ENCODE peak calls at places on chromosomes 3 and 15, in nine cellular contexts. P is GM12865; G is mammary epithelial cell; M is cardiac muscle cell; Y is nephron progenitor cell; I is neural crest cell; D is sigmoid colon; L is AG09309; C is CD4-positive, alpha-beta T cell. B is an unnamed sample.

GRCh38 chr3:78666458-78666800 is 1101.4 kb downstream of the ROBO1 start:
- DNase-seq in G (peak; percentile 78), L (no peak), D (no peak), C (no peak), I (no peak), Y (no peak), M (no peak), P (no peak), B (no peak)

GRCh38 chr3:29826712-29827111 is 545.8 kb downstream of the RBMS3 start:
- DNase-seq in L (no peak), G (no peak), C (no peak), I (no peak), M (no peak), D (no peak), Y (no peak), P (no peak), B (no peak)

GRCh38 chr15:80942266-80942665 is 47.4 kb downstream of the MESD start:
- DNase-seq in G (no peak), L (no peak), P (no peak), Y (no peak), C (no peak), M (no peak), D (no peak), I (no peak), B (no peak)

GRCh38 chr3:12948891-12949711 is 107.7 kb upstream of the RPL32 start:
- DNase-seq in M (peak; percentile 62), G (peak; percentile 28), D (no peak), Y (no peak), L (no peak), I (no peak), P (peak; percentile 60), C (no peak), B (peak; percentile 70)

GRCh38 chr3:16392733-16393132 is 120.8 kb downstream of the RFTN1 start:
- DNase-seq in G (no peak), D (no peak), M (peak; percentile 39), P (no peak), I (no peak), L (no peak), C (no peak), Y (no peak), B (no peak)

GRCh38 chr3:25493246-25493645 is 65.2 kb downstream of the RARB start:
- DNase-seq in Y (no peak), G (no peak), L (no peak), C (no peak), D (no peak), M (peak; percentile 47), P (no peak), I (no peak), B (no peak)

GRCh38 chr3:188092648-188093047 is 61.3 kb upstream of the LPP start:
- DNase-seq in P (no peak), L (no peak), I (no peak), Y (no peak), M (no peak), D (no peak), C (no peak), G (no peak), B (no peak)

GRCh38 chr3:167814441-167814951 is 79.0 kb downstream of the SERPINI1 start:
- DNase-seq in P (no peak), G (no peak), M (peak; percentile 46), D (no peak), C (no peak), Y (no peak), L (peak; percentile 75), I (no peak), B (no peak)

GRCh38 chr3:161449784-161450183 is 46.8 kb upstream of the OTOL1 start:
- DNase-seq in Y (no peak), I (no peak), G (no peak), L (no peak), D (no peak), P (no peak), C (no peak), M (no peak), B (no peak)

GRCh38 chr15:52183562-52184173 is 7.5 kb downstream of the GNB5 start:
- DNase-seq in Y (peak; percentile 59), L (no peak), M (peak; percentile 54), P (peak; percentile 51), C (no peak), I (peak; percentile 36), D (no peak), G (no peak), B (peak; percentile 46)

GRCh38 chr15:31230630-31231485 is 95.8 kb upstream of the KLF13 start:
- DNase-seq in Y (no peak), M (no peak), L (no peak), D (no peak), G (no peak), C (no peak), I (no peak), P (peak; percentile 98), B (peak; percentile 82)

GRCh38 chr3:4722103-4722502 is 229.0 kb downstream of the ITPR1 start:
- DNase-seq in C (no peak), I (no peak), Y (no peak), D (no peak), L (peak; percentile 57), G (peak; percentile 81), P (peak; percentile 63), M (peak; percentile 76), B (peak; percentile 65)

GRCh38 chr3:73955671-73956070 is 330.9 kb upstream of the PDZRN3 start:
- DNase-seq in G (no peak), P (no peak), C (no peak), I (no peak), M (no peak), L (no peak), D (no peak), Y (no peak), B (no peak)

DNA sequence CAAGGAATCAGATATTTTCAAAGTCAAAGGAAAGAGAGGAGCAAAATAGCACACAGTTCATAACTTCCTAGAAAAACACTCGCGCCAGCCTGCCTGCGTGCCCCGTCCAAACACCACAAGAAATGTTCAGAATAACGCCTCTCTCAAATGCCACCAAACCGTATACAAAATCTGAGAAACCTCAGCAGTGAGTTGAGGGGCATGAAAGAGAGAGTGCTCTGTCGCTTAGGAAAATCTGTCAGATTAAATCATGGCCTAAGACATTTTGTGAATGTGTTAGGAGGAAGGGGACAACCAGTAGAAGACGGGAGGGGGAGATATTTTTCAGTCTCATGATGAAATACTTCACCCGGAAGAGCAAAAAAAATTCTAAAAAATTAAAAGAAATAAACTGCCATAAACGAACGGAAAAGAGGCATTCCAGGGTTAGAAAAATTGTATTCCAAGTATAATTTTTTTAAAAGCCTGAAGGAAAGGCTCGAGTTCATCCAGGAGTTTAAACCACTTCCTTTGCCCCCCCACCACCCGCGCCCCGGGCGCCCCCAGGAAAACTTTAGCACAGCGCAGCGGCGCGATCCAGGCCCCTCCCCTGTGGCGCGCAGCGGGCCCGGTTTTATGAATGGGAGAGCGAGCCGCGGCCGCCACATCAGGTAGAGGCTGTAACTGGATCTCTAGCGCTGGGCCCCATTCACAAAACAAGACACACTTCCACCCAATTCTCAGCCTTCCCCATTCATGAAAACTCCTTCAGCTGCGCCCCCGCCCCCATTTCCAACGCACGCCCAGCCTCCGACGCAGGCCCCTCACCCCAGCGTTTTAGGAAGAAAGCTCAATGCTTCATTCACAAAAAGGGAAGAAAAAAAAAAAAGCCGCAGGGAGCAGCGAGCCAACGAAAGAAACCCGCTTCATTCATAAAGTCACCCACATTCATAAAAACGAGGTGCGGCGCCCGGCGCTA is 1.5 kb downstream of the ETV5 start:
- DNase-seq in C (peak; percentile 19), D (peak; percentile 76), M (peak; percentile 81), L (no peak), P (peak; percentile 62), G (peak; percentile 69), Y (peak; percentile 81), I (peak; percentile 63), B (peak; percentile 75)
- TF ChIP-seq CTCF in C (no peak), D (no peak), M (no peak), L (no peak), P (no peak), G (no peak), Y (no peak), I (no peak), B (no peak)

GRCh38 chr3:163476179-163476578 is 1602.1 kb downstream of the SI start:
- DNase-seq in M (no peak), D (no peak), Y (no peak), G (no peak), I (no peak), L (no peak), C (no peak), P (no peak), B (no peak)
- TF ChIP-seq CTCF in M (no peak), D (no peak), Y (no peak), G (peak; percentile 8), I (peak; percentile 51), L (no peak), C (no peak), P (no peak), B (no peak)

GRCh38 chr3:140974900-140975299 is 33.3 kb downstream of the SLC25A36 start:
- DNase-seq in D (no peak), G (no peak), I (no peak), P (no peak), M (no peak), Y (no peak), L (no peak), C (no peak), B (no peak)
- TF ChIP-seq CTCF in D (no peak), G (no peak), I (no peak), P (no peak), M (no peak), Y (no peak), L (no peak), C (no peak), B (no peak)

GRCh38 chr3:155742339-155742980 is 2.4 kb downstream of the PLCH1 start:
- DNase-seq in P (no peak), G (no peak), M (no peak), D (no peak), Y (no peak), C (no peak), L (no peak), I (no peak), B (no peak)

GRCh38 chr3:155743616-155744015 is 1.3 kb downstream of the PLCH1 start:
- DNase-seq in C (no peak), M (no peak), L (no peak), P (no peak), Y (no peak), I (no peak), D (no peak), G (no peak), B (no peak)

GRCh38 chr3:155745795-155746550 is 1.1 kb upstream of the PLCH1 start:
- DNase-seq in G (no peak), D (no peak), M (peak; percentile 10), C (no peak), Y (peak; percentile 39), L (no peak), I (peak; percentile 28), P (no peak), B (no peak)

GRCh38 chr3:155744626-155745324 is at the start of gene PLCH1:
- DNase-seq in G (no peak), D (peak; percentile 74), P (peak; percentile 36), Y (peak; percentile 75), L (no peak), I (peak; percentile 75), C (peak; percentile 34), M (peak; percentile 57), B (peak; percentile 59)

DNA sequence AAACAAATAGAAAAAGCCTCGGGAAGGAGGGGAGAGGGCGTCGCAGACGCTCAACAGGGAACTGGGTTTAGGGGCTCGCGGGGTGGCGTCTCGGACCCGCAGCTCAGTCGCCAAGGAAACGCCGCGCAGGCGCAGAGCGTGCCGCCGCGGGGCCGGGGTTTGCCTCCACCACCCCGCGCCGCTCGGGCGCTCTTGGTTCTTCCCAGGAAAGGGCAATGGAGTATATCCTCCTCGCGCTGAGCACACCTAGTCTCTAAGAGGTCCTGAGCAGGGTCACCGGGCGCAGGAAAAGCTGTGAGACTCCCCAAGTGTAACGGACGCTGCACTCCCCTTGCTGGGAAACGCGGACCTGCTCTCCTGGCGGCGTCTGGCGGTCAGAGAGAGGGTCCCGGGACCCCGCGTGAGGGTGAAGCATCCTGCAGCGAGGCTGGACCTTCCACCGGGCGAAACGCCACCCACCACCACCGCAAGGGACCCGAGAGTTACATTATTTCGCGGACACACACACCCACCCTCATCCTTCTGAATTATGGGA is 713 bp downstream of the PLCH1 start:
- DNase-seq in L (no peak), C (peak; percentile 13), G (peak; percentile 33), Y (peak; percentile 94), I (peak; percentile 75), D (no peak), M (peak; percentile 27), P (peak; percentile 31), B (peak; percentile 66)
- TF ChIP-seq CTCF in L (no peak), C (no peak), G (no peak), Y (no peak), I (peak; percentile 12), D (no peak), M (no peak), P (no peak), B (no peak)